ENCODE peak calls at places on chromosomes 4 and X, in seven cellular contexts. F is dorsolateral prefrontal cortex; X is right lobe of liver; B is NCI-H1105; O is naive thymus-derived CD8-positive, alpha-beta T cell; I is activated T-helper 2 cell treated with anti-CD3 and anti-CD28 coated beads, Interferon-gamma antibody, Interleukin-2, Interleukin-4, amounts not matched to agents 10 μg/mL and 5 μg/mL and 100 μg/mL, durations not matched to agents 14 hours and 24 hours and 36 hours; S is activated CD8-positive, alpha-beta memory T cell treated with anti-CD3 and anti-CD28 coated beads for 48 hours. Y is an unnamed sample.

GRCh38 chrX:107715331-107716044 is 60.1 kb downstream of the TSC22D3 start:
- DNase-seq in F (no peak), X (no peak), B (no peak), O (peak), I (no peak), S (no peak), Y (no peak)

GRCh38 chrX:12894074-12894691 is 12.2 kb upstream of the TLR8 start:
- DNase-seq in F (peak), X (no peak), B (no peak), O (peak), I (peak), S (no peak), Y (peak)

GRCh38 chr4:80471701-80472100 is 136.2 kb downstream of the CFAP299 start:
- DNase-seq in F (no peak), X (peak), B (peak), O (no peak), I (no peak), S (no peak), Y (no peak)

GRCh38 chr4:154399259-154399974 is 92.2 kb downstream of the DCHS2 start:
- DNase-seq in F (no peak), X (no peak), B (no peak), O (no peak), I (no peak), S (no peak), Y (no peak)

GRCh38 chr4:89492476-89493110 is 185.0 kb upstream of the GPRIN3 start:
- DNase-seq in F (no peak), X (no peak), B (no peak), O (no peak), I (no peak), S (no peak), Y (no peak)

GRCh38 chr4:88143504-88143903 is 14.9 kb downstream of the ABCG2 start:
- DNase-seq in F (no peak), X (no peak), B (no peak), O (no peak), I (no peak), S (no peak), Y (no peak)

GRCh38 chr4:162499478-162499877 is 335.7 kb upstream of the FSTL5 start:
- DNase-seq in F (no peak), X (no peak), B (no peak), O (no peak), I (no peak), S (no peak), Y (no peak)

GRCh38 chr4:176981551-176981950 is 188.8 kb upstream of the VEGFC start:
- DNase-seq in F (no peak), X (no peak), B (no peak), O (no peak), I (no peak), S (no peak), Y (no peak)

GRCh38 chr4:150739591-150739990 is 157.6 kb downstream of the MAB21L2 start:
- DNase-seq in F (no peak), X (no peak), B (no peak), O (no peak), I (no peak), S (no peak), Y (no peak)

Y was measured in activated naive CD8-positive, alpha-beta T cell treated with anti-CD3 and anti-CD28 coated beads, Interleukin-2, amount 10 ng/mL, durations not matched to agents 7 days and 5 days.